ENCODE peak calls at places on chromosomes 12 and 14, in ten cellular contexts. I, S, Z, L, H, T, G, Q, R and A are unnamed samples.

GRCh38 chr12:67648306-67649164 is at the start of gene DYRK2:
- DNase-seq in H (peak), L (peak), S (peak), T (peak), Q (peak), Z (peak), R (peak), I (peak), G (peak), A (peak)

GRCh38 chr12:124623344-124623885 is 56.0 kb upstream of the NCOR2 start:
- DNase-seq in Q (no peak), G (no peak), Z (no peak), S (peak), R (no peak), I (no peak), L (no peak), H (no peak), T (no peak), A (no peak)

GRCh38 chr12:115249878-115250277 is 565.9 kb upstream of the TBX3 start:
- DNase-seq in L (no peak), H (no peak), Q (no peak), I (no peak), S (no peak), R (no peak), Z (no peak), G (no peak), T (no peak), A (no peak)

GRCh38 chr14:32006267-32007110 is 70.6 kb upstream of the ARHGAP5 start:
- DNase-seq in S (no peak), I (no peak), Z (no peak), L (no peak), Q (no peak), T (no peak), R (no peak), G (no peak), H (no peak), A (no peak)

GRCh38 chr12:106332536-106332935 is 25.0 kb upstream of the POLR3B start:
- DNase-seq in H (no peak), R (no peak), Q (no peak), Z (no peak), T (no peak), L (no peak), S (no peak), I (no peak), G (no peak), A (no peak)

GRCh38 chr12:89156324-89156723 is 196.0 kb downstream of the DUSP6 start:
- DNase-seq in S (no peak), Q (no peak), L (no peak), R (peak), T (peak), H (no peak), G (no peak), Z (no peak), I (no peak), A (no peak)

GRCh38 chr12:92341333-92341691 is 195.7 kb upstream of the BTG1 start:
- DNase-seq in T (peak), H (no peak), R (peak), G (no peak), L (no peak), I (no peak), Z (no peak), Q (no peak), S (no peak), A (no peak)

GRCh38 chr12:95083938-95084337 is 10.5 kb upstream of the NR2C1 start:
- DNase-seq in I (no peak), R (peak), S (peak), H (no peak), Q (no peak), G (no peak), T (no peak), Z (no peak), L (peak), A (peak)

GRCh38 chr12:2027379-2027778 is 23.1 kb upstream of the DCP1B start:
- DNase-seq in T (no peak), Z (no peak), S (no peak), I (no peak), L (no peak), G (no peak), R (peak), Q (no peak), H (no peak), A (peak)

GRCh38 chr12:66708704-66709443 is 30.0 kb upstream of the GRIP1 start:
- DNase-seq in I (no peak), S (peak), Z (no peak), H (no peak), T (no peak), G (no peak), R (peak), Q (no peak), L (no peak), A (peak)

GRCh38 chr14:33884916-33885315 is 66.0 kb downstream of the EGLN3 start:
- DNase-seq in L (no peak), G (no peak), I (no peak), H (no peak), R (no peak), T (no peak), S (no peak), Q (no peak), Z (no peak), A (no peak)

GRCh38 chr12:6229823-6230222 is 29.6 kb downstream of the CD9 start:
- DNase-seq in T (peak), G (peak), L (peak), H (peak), Q (peak), I (peak), R (peak), Z (no peak), S (peak), A (peak)

GRCh38 chr12:62739266-62739831 is 195.6 kb downstream of the PPM1H start:
- DNase-seq in S (no peak), H (no peak), L (no peak), I (no peak), G (no peak), R (no peak), Z (no peak), Q (no peak), T (no peak), A (no peak)

GRCh38 chr14:86333506-86333905 is 803.6 kb downstream of the FLRT2 start:
- DNase-seq in T (no peak), H (no peak), S (no peak), Z (no peak), I (no peak), L (no peak), Q (no peak), R (no peak), G (no peak), A (peak)

GRCh38 chr12:76449572-76449971 is 101.4 kb upstream of the BBS10 start:
- DNase-seq in Z (no peak), S (peak), H (no peak), G (no peak), Q (no peak), I (no peak), T (peak), L (no peak), R (peak), A (peak)

GRCh38 chr12:2198088-2198501 is 145.3 kb downstream of the CACNA1C start:
- DNase-seq in H (no peak), Z (peak), I (no peak), L (peak), G (no peak), R (no peak), S (peak), Q (no peak), T (peak), A (peak)

GRCh38 chr12:51921017-51921725 is 13.9 kb downstream of the ACVRL1 start:
- DNase-seq in Z (peak), S (no peak), R (no peak), I (no peak), L (no peak), T (no peak), H (no peak), Q (no peak), G (no peak), A (no peak)

GRCh38 chr12:132478845-132479244 is 11.1 kb upstream of the FBRSL1 start:
- DNase-seq in H (no peak), Z (no peak), L (no peak), I (no peak), R (no peak), G (no peak), Q (peak), T (no peak), S (no peak), A (no peak)

GRCh38 chr12:8033153-8034044 is 883 bp downstream of the FOXJ2 start:
- DNase-seq in S (peak), R (no peak), T (peak), L (peak), Q (peak), I (peak), Z (peak), G (no peak), H (peak), A (peak)

GRCh38 chr12:71426648-71427047 is 12.9 kb upstream of the LGR5 start:
- DNase-seq in G (no peak), R (peak), T (peak), L (no peak), I (no peak), Q (no peak), Z (no peak), H (no peak), S (no peak), A (peak)

GRCh38 chr14:104436047-104436531 is 143.5 kb upstream of the C14orf180 start:
- DNase-seq in S (peak), R (no peak), Q (peak), H (peak), G (peak), Z (peak), T (no peak), L (no peak), I (peak), A (peak)

GRCh38 chr14:89926709-89927108 is 27.8 kb downstream of the EFCAB11 start:
- DNase-seq in T (peak), G (no peak), Q (no peak), R (peak), S (peak), H (no peak), Z (no peak), I (no peak), L (no peak), A (peak)

GRCh38 chr12:124952801-124953200 is 36.1 kb downstream of the DHX37 start:
- DNase-seq in I (no peak), L (no peak), H (no peak), S (no peak), Q (no peak), T (no peak), G (no peak), Z (no peak), R (no peak), A (no peak)

GRCh38 chr12:49342066-49342913 is 4.4 kb upstream of the DNAJC22 start:
- DNase-seq in G (peak), Z (peak), H (peak), Q (peak), S (peak), I (peak), T (peak), L (peak), R (peak), A (peak)

GRCh38 chr12:94535614-94535932 is 75.9 kb upstream of the CEP83 start:
- DNase-seq in H (no peak), Z (no peak), S (no peak), L (no peak), T (no peak), G (no peak), R (no peak), Q (no peak), I (no peak), A (no peak)

DNA sequence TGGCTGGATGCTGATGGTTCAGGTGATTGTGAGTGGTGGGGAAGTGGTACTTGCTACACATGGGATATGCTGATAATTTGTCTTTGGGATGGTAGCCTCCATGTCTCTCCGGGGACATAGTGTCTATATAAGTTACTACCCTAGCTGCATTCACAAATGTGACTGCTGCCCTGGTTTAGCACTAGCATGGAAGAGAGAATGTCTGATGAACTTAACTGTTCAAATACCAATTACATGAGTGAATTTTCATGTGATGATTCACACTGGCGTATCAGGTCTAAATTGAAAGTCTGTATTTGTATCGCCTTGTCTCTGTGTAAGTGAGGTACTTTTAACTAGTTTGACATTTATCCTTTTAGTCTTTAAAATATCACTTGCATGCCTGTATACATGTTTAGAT is 34.4 kb downstream of the ATF7IP start:
- DNase-seq in L (no peak), I (no peak), G (no peak), R (no peak), Q (no peak), S (peak), Z (no peak), T (peak), H (no peak), A (no peak)
- H3K4me3 ChIP-seq in L (no peak), I (no peak), G (no peak), R (no peak), Q (no peak), S (no peak), Z (no peak), T (peak), H (no peak), A (no peak)

DNA sequence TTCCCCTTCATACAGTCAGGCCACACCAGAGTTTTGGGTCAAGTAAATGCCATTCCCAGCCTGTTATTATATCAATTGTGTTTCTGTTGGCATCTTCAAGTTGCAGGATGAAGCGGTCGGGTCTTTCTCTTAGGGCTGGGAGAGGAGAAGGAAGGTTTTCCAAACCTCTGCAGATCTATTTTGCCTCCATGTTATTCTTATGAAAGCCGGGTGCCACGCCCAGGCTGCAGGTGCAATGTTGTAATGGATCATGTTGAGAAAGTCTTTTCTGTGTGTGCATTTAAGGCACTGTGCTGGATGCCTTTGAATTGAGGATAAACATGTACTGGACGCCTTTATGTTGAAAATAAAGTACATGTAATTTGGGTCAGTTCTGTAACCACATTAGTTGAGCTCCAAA is 164.4 kb upstream of the HIF1A start:
- DNase-seq in R (no peak), H (no peak), L (no peak), Z (no peak), T (no peak), G (no peak), I (no peak), Q (no peak), S (no peak), A (no peak)
- H3K4me3 ChIP-seq in R (no peak), H (no peak), L (no peak), Z (no peak), T (no peak), G (no peak), I (no peak), Q (no peak), S (no peak), A (no peak)

GRCh38 chr14:95184413-95184790 is 27.1 kb upstream of the DICER1 start:
- DNase-seq in T (no peak), I (no peak), G (no peak), Z (no peak), S (no peak), Q (no peak), R (peak), L (peak), H (peak), A (peak)

GRCh38 chr14:95183532-95184412 is 26.4 kb upstream of the DICER1 start:
- DNase-seq in R (no peak), Z (no peak), L (no peak), T (no peak), I (no peak), S (no peak), H (no peak), Q (no peak), G (no peak), A (peak)

GRCh38 chr14:95183082-95183481 is 25.8 kb upstream of the DICER1 start:
- DNase-seq in I (no peak), Z (no peak), R (no peak), T (no peak), S (no peak), L (no peak), Q (no peak), H (no peak), G (no peak), A (no peak)

GRCh38 chr14:95185452-95186392 is 28.4 kb upstream of the DICER1 start:
- DNase-seq in H (peak), L (peak), S (peak), Q (peak), T (no peak), I (peak), G (peak), R (peak), Z (no peak), A (peak)

DNA sequence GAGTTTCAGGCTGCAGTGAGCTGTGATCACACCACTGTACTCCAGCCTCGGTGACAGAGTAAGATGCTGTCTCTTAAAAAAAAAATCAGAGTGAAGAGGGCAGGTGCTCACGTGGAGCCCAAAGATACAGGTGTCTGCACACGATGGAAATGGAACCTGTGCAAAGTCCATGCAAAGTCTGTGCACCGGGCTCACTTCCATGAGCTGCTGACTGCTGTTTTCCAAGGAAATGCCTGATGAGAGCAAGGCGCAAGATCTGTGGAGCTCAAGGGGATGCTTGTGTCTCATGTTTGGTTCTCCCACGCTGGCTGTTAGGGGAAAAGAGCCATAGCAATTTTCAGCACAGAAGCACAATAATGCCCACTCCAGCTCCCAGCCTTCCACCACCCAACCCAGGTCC is 27.7 kb upstream of the DICER1 start:
- DNase-seq in T (no peak), L (no peak), Q (no peak), H (peak), R (no peak), Z (no peak), I (no peak), S (no peak), G (no peak), A (no peak)
- H3K4me3 ChIP-seq in T (no peak), L (no peak), Q (no peak), H (no peak), R (no peak), Z (no peak), I (no peak), S (no peak), G (no peak), A (no peak)

GRCh38 chr12:83642205-83642604 is 955.5 kb downstream of the TMTC2 start:
- DNase-seq in S (no peak), L (no peak), R (no peak), T (no peak), G (no peak), Q (no peak), Z (no peak), I (no peak), H (no peak), A (no peak)
- H3K4me3 ChIP-seq in S (no peak), L (no peak), R (no peak), T (no peak), G (no peak), Q (no peak), Z (no peak), I (no peak), H (no peak), A (no peak)

DNA sequence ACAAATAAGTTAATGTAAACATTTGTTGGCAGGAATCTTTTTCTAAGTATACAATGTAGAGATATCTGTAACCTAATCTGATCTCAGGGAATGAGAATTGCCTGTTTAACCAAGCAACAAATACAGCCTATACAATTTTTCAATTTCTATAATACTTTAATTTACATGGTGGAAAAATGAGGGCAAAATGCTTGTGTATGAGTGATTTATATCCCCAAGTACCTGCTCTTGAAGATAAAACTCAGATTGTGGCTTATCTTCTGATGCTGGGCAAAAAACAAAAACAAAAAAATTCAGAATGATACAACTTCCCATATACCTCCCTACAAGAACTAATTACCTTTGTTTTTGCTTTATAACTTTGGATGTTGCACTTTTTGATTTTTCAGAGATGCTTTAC is 2.2 kb downstream of the CNOT2 start:
- DNase-seq in H (no peak), R (no peak), I (no peak), L (no peak), S (no peak), T (no peak), Z (no peak), Q (no peak), G (no peak), A (no peak)
- H3K4me3 ChIP-seq in H (no peak), R (no peak), I (no peak), L (no peak), S (no peak), T (peak), Z (no peak), Q (peak), G (peak), A (peak)

DNA sequence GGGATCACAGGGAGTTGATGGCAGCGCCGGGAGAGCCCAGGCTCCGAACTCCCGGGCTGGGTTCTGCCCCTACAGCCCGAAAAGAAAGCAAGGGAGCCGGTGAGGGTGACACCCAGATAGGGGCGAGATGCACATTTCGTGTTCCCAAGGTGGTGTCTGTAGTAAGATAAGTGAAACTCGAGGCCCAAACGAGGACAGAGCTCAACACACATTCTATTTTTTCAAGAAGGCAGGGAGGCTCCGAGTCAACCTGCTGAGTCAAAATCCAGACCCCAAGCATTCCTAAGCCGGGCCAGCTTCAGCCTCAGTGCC is 24.2 kb upstream of the YY1 start:
- DNase-seq in H (no peak), S (no peak), Q (no peak), G (no peak), T (no peak), I (no peak), Z (no peak), R (no peak), L (no peak), A (no peak)
- H3K4me3 ChIP-seq in H (peak), S (peak), Q (peak), G (peak), T (no peak), I (no peak), Z (peak), R (peak), L (peak), A (peak)

GRCh38 chr14:96205059-96205993 is 687 bp downstream of the BDKRB2 start:
- DNase-seq in G (no peak), S (no peak), Z (peak), L (no peak), H (no peak), T (peak), I (no peak), Q (no peak), R (no peak), A (no peak)
- H3K4me3 ChIP-seq in G (peak), S (peak), Z (peak), L (peak), H (peak), T (peak), I (no peak), Q (peak), R (peak), A (peak)